ENCODE peak calls at places on chromosomes 3 and 15, in five cellular contexts. One of them, this sample, is unnamed.

GRCh38 chr3:65625310-65625709 is 413.4 kb downstream of the MAGI1 start:
- DNase-seq in mammary epithelial cell: no peak
- DNase-seq in prostate gland: no peak
- DNase-seq in GM10248: no peak
- DNase-seq in Panc1: no peak
- DNase-seq in this sample: no peak

GRCh38 chr3:37321260-37321852 is 147.0 kb upstream of the LRRFIP2 start:
- DNase-seq in GM10248: no peak
- DNase-seq in mammary epithelial cell: no peak
- DNase-seq in Panc1: no peak
- DNase-seq in prostate gland: no peak
- DNase-seq in this sample: no peak

GRCh38 chr15:84874991-84875390 is 9.5 kb upstream of the SLC28A1 start:
- DNase-seq in Panc1: no peak
- DNase-seq in mammary epithelial cell: no peak
- DNase-seq in GM10248: no peak
- DNase-seq in prostate gland: no peak
- DNase-seq in this sample: no peak

GRCh38 chr3:27554706-27555105 is 70.5 kb upstream of the SLC4A7 start:
- DNase-seq in mammary epithelial cell: no peak
- DNase-seq in Panc1: no peak
- DNase-seq in GM10248: no peak
- DNase-seq in prostate gland: no peak
- DNase-seq in this sample: no peak

GRCh38 chr15:40055576-40056293 is 16.8 kb upstream of the SRP14 start:
- DNase-seq in GM10248: no peak
- DNase-seq in mammary epithelial cell: no peak
- DNase-seq in prostate gland: peak; percentile 66
- DNase-seq in Panc1: no peak
- DNase-seq in this sample: no peak

GRCh38 chr15:82566690-82567089 is 26.4 kb upstream of the RPS17 start:
- DNase-seq in mammary epithelial cell: no peak
- DNase-seq in GM10248: no peak
- DNase-seq in prostate gland: no peak
- DNase-seq in Panc1: no peak
- DNase-seq in this sample: no peak

GRCh38 chr15:42133356-42133755 is 23.1 kb downstream of the PLA2G4F start:
- DNase-seq in mammary epithelial cell: no peak
- DNase-seq in prostate gland: no peak
- DNase-seq in Panc1: no peak
- DNase-seq in GM10248: no peak
- DNase-seq in this sample: no peak

GRCh38 chr3:148680289-148680688 is 17.4 kb upstream of the AGTR1 start:
- DNase-seq in prostate gland: no peak
- DNase-seq in mammary epithelial cell: no peak
- DNase-seq in GM10248: no peak
- DNase-seq in Panc1: no peak
- DNase-seq in this sample: no peak

GRCh38 chr3:43286115-43286885 is at the start of gene SNRK:
- DNase-seq in Panc1: peak; percentile 4
- DNase-seq in GM10248: peak; percentile 95
- DNase-seq in prostate gland: peak; percentile 90
- DNase-seq in mammary epithelial cell: peak; percentile 81
- DNase-seq in this sample: no peak

DNA sequence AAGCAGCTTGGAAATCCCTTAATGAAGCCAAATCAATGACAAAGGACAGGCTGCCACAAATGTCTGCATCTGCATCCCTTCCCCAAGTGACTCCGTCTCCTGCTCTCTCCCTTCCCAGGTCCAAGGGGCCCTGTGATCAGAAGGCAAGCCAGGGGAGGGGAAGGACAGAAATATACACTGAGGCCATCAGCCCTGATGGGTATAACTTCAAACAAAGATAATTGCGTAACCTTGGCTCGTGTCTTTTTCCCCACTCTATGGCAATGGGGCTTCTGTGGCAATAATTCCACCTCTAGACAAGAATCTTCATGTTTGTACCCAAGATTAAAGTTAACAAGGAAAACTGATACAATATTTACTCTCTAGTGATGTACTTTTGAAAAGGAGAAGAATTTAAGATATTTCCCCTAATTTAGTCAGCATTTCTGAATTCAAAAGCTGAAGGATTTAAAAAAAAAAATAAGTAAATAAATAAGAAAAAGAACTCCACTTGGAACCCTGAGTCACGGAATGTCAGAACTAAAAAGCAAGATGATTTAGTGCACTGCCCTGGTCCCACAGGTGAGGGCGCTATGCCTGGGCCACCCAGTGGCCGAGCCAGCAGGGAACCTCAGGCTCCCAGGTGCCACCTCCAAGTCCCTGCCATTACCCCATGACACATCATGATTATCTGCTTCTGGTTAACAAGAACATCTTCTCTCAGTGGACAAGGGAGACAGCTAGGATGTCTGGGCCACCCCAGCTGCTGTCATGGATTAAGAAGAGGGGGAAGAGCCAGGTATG is 154.5 kb downstream of the STT3B start:
- DNase-seq in GM10248: no peak
- DNase-seq in Panc1: no peak
- DNase-seq in mammary epithelial cell: no peak
- DNase-seq in prostate gland: no peak
- DNase-seq in this sample: no peak
- TF ChIP-seq CTCF in GM10248: no peak
- TF ChIP-seq CTCF in Panc1: peak; percentile 39
- TF ChIP-seq CTCF in mammary epithelial cell: peak; percentile 11
- TF ChIP-seq CTCF in prostate gland: no peak
- TF ChIP-seq CTCF in this sample: peak; percentile 46

GRCh38 chr3:195270350-195271115 is 426 bp downstream of the XXYLT1 start:
- DNase-seq in mammary epithelial cell: peak; percentile 57
- DNase-seq in prostate gland: peak; percentile 55
- DNase-seq in Panc1: no peak
- DNase-seq in GM10248: peak; percentile 78
- DNase-seq in this sample: no peak
- TF ChIP-seq CTCF in mammary epithelial cell: peak; percentile 52
- TF ChIP-seq CTCF in prostate gland: peak; percentile 73
- TF ChIP-seq CTCF in Panc1: peak; percentile 73
- TF ChIP-seq CTCF in GM10248: peak; percentile 82
- TF ChIP-seq CTCF in this sample: peak; percentile 77

GRCh38 chr3:151067158-151067557 is 18.3 kb upstream of the MED12L start:
- DNase-seq in mammary epithelial cell: no peak
- DNase-seq in Panc1: no peak
- DNase-seq in prostate gland: no peak
- DNase-seq in GM10248: peak; percentile 18
- DNase-seq in this sample: no peak
- TF ChIP-seq CTCF in mammary epithelial cell: no peak
- TF ChIP-seq CTCF in Panc1: peak; percentile 82
- TF ChIP-seq CTCF in prostate gland: no peak
- TF ChIP-seq CTCF in GM10248: no peak
- TF ChIP-seq CTCF in this sample: no peak

GRCh38 chr3:144167634-144168033 is 196.0 kb downstream of the DIPK2A start:
- DNase-seq in GM10248: no peak
- DNase-seq in prostate gland: no peak
- DNase-seq in mammary epithelial cell: no peak
- DNase-seq in Panc1: no peak
- DNase-seq in this sample: no peak
- TF ChIP-seq CTCF in GM10248: no peak
- TF ChIP-seq CTCF in prostate gland: no peak
- TF ChIP-seq CTCF in mammary epithelial cell: no peak
- TF ChIP-seq CTCF in Panc1: no peak
- TF ChIP-seq CTCF in this sample: no peak

DNA sequence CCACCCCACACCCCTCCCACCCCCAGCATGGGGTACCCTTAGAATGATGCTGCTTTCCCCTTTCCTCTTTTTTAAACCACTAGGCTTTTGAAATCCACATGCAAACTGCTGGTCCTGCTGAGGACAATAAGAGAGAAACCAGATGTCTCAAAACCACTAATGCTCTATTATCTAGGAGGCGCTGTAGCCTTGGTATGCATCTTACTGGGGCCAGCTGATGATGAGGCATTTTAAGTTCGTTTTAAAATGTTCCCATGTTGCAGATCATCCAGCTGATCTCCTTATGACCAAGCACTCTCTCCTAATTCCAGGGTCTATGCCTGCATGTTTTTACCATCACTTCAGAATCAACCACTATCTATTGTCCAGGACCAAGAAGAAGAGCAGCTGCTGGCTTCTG is 1.3 kb downstream of the NME9 start:
- DNase-seq in mammary epithelial cell: no peak
- DNase-seq in prostate gland: no peak
- DNase-seq in Panc1: no peak
- DNase-seq in GM10248: no peak
- DNase-seq in this sample: no peak
- TF ChIP-seq CTCF in mammary epithelial cell: no peak
- TF ChIP-seq CTCF in prostate gland: no peak
- TF ChIP-seq CTCF in Panc1: no peak
- TF ChIP-seq CTCF in GM10248: no peak
- TF ChIP-seq CTCF in this sample: no peak

GRCh38 chr3:21752749-21753347 is 1.8 kb upstream of the ZNF385D start:
- DNase-seq in GM10248: peak; percentile 17
- DNase-seq in Panc1: no peak
- DNase-seq in mammary epithelial cell: peak; percentile 63
- DNase-seq in prostate gland: peak; percentile 7
- DNase-seq in this sample: no peak
- TF ChIP-seq CTCF in GM10248: peak; percentile 29
- TF ChIP-seq CTCF in Panc1: peak; percentile 38
- TF ChIP-seq CTCF in mammary epithelial cell: peak; percentile 75
- TF ChIP-seq CTCF in prostate gland: peak; percentile 57
- TF ChIP-seq CTCF in this sample: peak; percentile 79

GRCh38 chr3:127482216-127483004 is 108.1 kb downstream of the TPRA1 start:
- DNase-seq in mammary epithelial cell: no peak
- DNase-seq in prostate gland: no peak
- DNase-seq in GM10248: no peak
- DNase-seq in Panc1: no peak
- DNase-seq in this sample: no peak
- TF ChIP-seq CTCF in mammary epithelial cell: no peak
- TF ChIP-seq CTCF in prostate gland: no peak
- TF ChIP-seq CTCF in GM10248: no peak
- TF ChIP-seq CTCF in Panc1: no peak
- TF ChIP-seq CTCF in this sample: no peak

GRCh38 chr3:31981206-31982181 is at the start of the genes OSBPL10 and ZNF860:
- DNase-seq in mammary epithelial cell: peak; percentile 94
- DNase-seq in Panc1: no peak
- DNase-seq in prostate gland: peak; percentile 88
- DNase-seq in GM10248: peak; percentile 17
- DNase-seq in this sample: peak; percentile 94
- TF ChIP-seq CTCF in mammary epithelial cell: peak; percentile 26
- TF ChIP-seq CTCF in Panc1: no peak
- TF ChIP-seq CTCF in prostate gland: peak; percentile 11
- TF ChIP-seq CTCF in GM10248: no peak
- TF ChIP-seq CTCF in this sample: no peak

GRCh38 chr15:80673561-80674244 is 21.4 kb upstream of the ABHD17C start:
- DNase-seq in mammary epithelial cell: no peak
- DNase-seq in GM10248: no peak
- DNase-seq in prostate gland: no peak
- DNase-seq in Panc1: no peak
- DNase-seq in this sample: no peak
- TF ChIP-seq CTCF in mammary epithelial cell: peak; percentile 13
- TF ChIP-seq CTCF in GM10248: no peak
- TF ChIP-seq CTCF in prostate gland: no peak
- TF ChIP-seq CTCF in Panc1: no peak
- TF ChIP-seq CTCF in this sample: no peak

This sample was measured in chondrocyte.